ENCODE peak calls at places on chromosomes 16 and 17, in five cellular contexts. M is colonic mucosa; L is T-cell; P is stimulated activated CD4-positive, alpha-beta T cell treated with anti-CD3 and anti-CD28 coated beads, Interleukin-1b, Interleukin-23, amount 100 ng/mL, for 1 hour; T is RPMI7951. C is an unnamed sample.

GRCh38 chr17:76700627-76701470 is 9.9 kb downstream of the MXRA7 start:
- DNase-seq in P (no peak), L (no peak), T (no peak), M (no peak), C (peak; percentile 42)

GRCh38 chr17:58328195-58329034 is at the start of gene TSPOAP1:
- DNase-seq in L (peak; percentile 65), M (no peak), P (peak; percentile 70), T (no peak), C (peak; percentile 43)

GRCh38 chr17:43881758-43882505 is 25.4 kb downstream of the MPP2 start:
- DNase-seq in M (no peak), P (no peak), T (no peak), L (no peak), C (no peak)

GRCh38 chr16:31491778-31492418 is 9.0 kb downstream of the SLC5A2 start:
- DNase-seq in M (no peak), T (no peak), P (no peak), L (no peak), C (no peak)

GRCh38 chr16:46789499-46790414 is 41.2 kb downstream of the C16orf87 start:
- DNase-seq in T (peak; percentile 43), P (peak; percentile 57), L (peak; percentile 79), M (peak; percentile 90), C (peak; percentile 85)

GRCh38 chr17:48219605-48220004 is 112.0 kb downstream of the SNX11 start:
- DNase-seq in L (no peak), M (no peak), P (no peak), T (no peak), C (no peak)

GRCh38 chr17:21463204-21463661 is 87.1 kb downstream of the KCNJ12 start:
- DNase-seq in T (no peak), P (no peak), L (peak; percentile 16), M (no peak), C (no peak)

GRCh38 chr17:47165137-47165536 is 24.0 kb downstream of the CDC27 start:
- DNase-seq in T (no peak), P (no peak), M (no peak), L (no peak), C (no peak)

GRCh38 chr16:477758-478157 is 49.8 kb upstream of the CAPN15 start:
- DNase-seq in L (no peak), T (no peak), M (no peak), P (no peak), C (no peak)

GRCh38 chr17:31495049-31495885 is 103.8 kb downstream of the RAB11FIP4 start:
- DNase-seq in P (no peak), T (no peak), M (peak; percentile 69), L (no peak), C (peak; percentile 81)

GRCh38 chr16:88723507-88723887 is 17.2 kb downstream of the CTU2 start:
- DNase-seq in T (no peak), L (no peak), P (no peak), M (no peak), C (no peak)

GRCh38 chr16:88004391-88004790 is 53.2 kb downstream of the BANP start:
- DNase-seq in M (no peak), T (no peak), P (no peak), L (no peak), C (no peak)

GRCh38 chr16:52925143-52925542 is 127.6 kb downstream of the CHD9NB start:
- DNase-seq in L (no peak), P (no peak), M (no peak), T (no peak), C (no peak)

GRCh38 chr17:39867891-39868553 is at the start of gene ZPBP2:
- DNase-seq in M (no peak), L (peak; percentile 49), T (no peak), P (no peak), C (no peak)

GRCh38 chr17:69711504-69711903 is 297.0 kb downstream of the MAP2K6 start:
- DNase-seq in M (no peak), P (no peak), L (no peak), T (peak; percentile 4), C (no peak)

GRCh38 chr17:248337-249235 is 67.1 kb upstream of the DOC2B start:
- DNase-seq in T (no peak), M (no peak), L (no peak), P (no peak), C (peak; percentile 1)

GRCh38 chr17:81086789-81087551 is 52.0 kb downstream of the BAIAP2 start:
- DNase-seq in M (peak; percentile 58), L (no peak), P (no peak), T (no peak), C (no peak)

GRCh38 chr17:13476722-13477121 is 125.0 kb downstream of the HS3ST3A1 start:
- DNase-seq in T (peak; percentile 21), M (no peak), P (no peak), L (no peak), C (no peak)

GRCh38 chr17:42670199-42670924 is 6.4 kb downstream of the PLEKHH3 start:
- DNase-seq in L (peak; percentile 67), T (no peak), M (no peak), P (no peak), C (no peak)

GRCh38 chr17:74115586-74115985 is 87.9 kb upstream of the RPL38 start:
- DNase-seq in M (no peak), T (no peak), P (no peak), L (no peak), C (no peak)

GRCh38 chr16:82699711-82700495 is 73.1 kb downstream of the CDH13 start:
- DNase-seq in M (peak; percentile 22), T (peak; percentile 87), P (no peak), L (no peak), C (peak; percentile 13)

GRCh38 chr17:78935419-78936323 is 10.5 kb upstream of the TIMP2 start:
- DNase-seq in P (no peak), M (peak; percentile 55), L (no peak), T (peak; percentile 98), C (peak; percentile 35)

GRCh38 chr17:1820518-1821252 is 9.0 kb downstream of the SMYD4 start:
- DNase-seq in L (no peak), T (no peak), M (no peak), P (no peak), C (no peak)